ENCODE peak calls at places on chromosome 16, in eight cellular contexts. One of them, this sample, is unnamed.

GRCh38 chr16:79261461-79261860 is 339.1 kb downstream of the MAF start:
- DNase-seq in breast epithelium: no peak
- DNase-seq in gastrocnemius medialis: no peak
- DNase-seq in OCI-LY7: no peak
- DNase-seq in AG09309: no peak
- DNase-seq in AG10803: no peak
- DNase-seq in tibial artery: no peak
- DNase-seq in fibroblast of lung: no peak
- DNase-seq in this sample: no peak

GRCh38 chr16:55471448-55472097 is 7.4 kb upstream of the MMP2 start:
- DNase-seq in breast epithelium: no peak
- DNase-seq in gastrocnemius medialis: no peak
- DNase-seq in OCI-LY7: no peak
- DNase-seq in AG09309: peak
- DNase-seq in AG10803: peak
- DNase-seq in tibial artery: peak
- DNase-seq in fibroblast of lung: peak
- DNase-seq in this sample: peak

GRCh38 chr16:906296-906695 is 64.5 kb downstream of the LMF1 start:
- DNase-seq in breast epithelium: no peak
- DNase-seq in gastrocnemius medialis: no peak
- DNase-seq in OCI-LY7: no peak
- DNase-seq in AG09309: no peak
- DNase-seq in AG10803: no peak
- DNase-seq in tibial artery: no peak
- DNase-seq in fibroblast of lung: no peak
- DNase-seq in this sample: no peak

GRCh38 chr16:117381-118365 is 20.8 kb downstream of the NPRL3 start:
- DNase-seq in breast epithelium: no peak
- DNase-seq in gastrocnemius medialis: no peak
- DNase-seq in OCI-LY7: peak
- DNase-seq in AG09309: no peak
- DNase-seq in AG10803: peak
- DNase-seq in tibial artery: no peak
- DNase-seq in fibroblast of lung: peak
- DNase-seq in this sample: no peak

GRCh38 chr16:35744084-35744483 is 2284.7 kb downstream of the TP53TG3F start:
- DNase-seq in breast epithelium: no peak
- DNase-seq in gastrocnemius medialis: no peak
- DNase-seq in OCI-LY7: no peak
- DNase-seq in AG09309: no peak
- DNase-seq in AG10803: no peak
- DNase-seq in tibial artery: no peak
- DNase-seq in fibroblast of lung: no peak
- DNase-seq in this sample: no peak

GRCh38 chr16:54446639-54447038 is 160.1 kb upstream of the IRX3 start:
- DNase-seq in breast epithelium: peak
- DNase-seq in gastrocnemius medialis: peak
- DNase-seq in OCI-LY7: no peak
- DNase-seq in AG09309: peak
- DNase-seq in AG10803: peak
- DNase-seq in tibial artery: peak
- DNase-seq in fibroblast of lung: peak
- DNase-seq in this sample: peak

GRCh38 chr16:84593825-84594724 is 23.8 kb downstream of the COTL1 start:
- DNase-seq in breast epithelium: no peak
- DNase-seq in gastrocnemius medialis: no peak
- DNase-seq in OCI-LY7: peak
- DNase-seq in AG09309: no peak
- DNase-seq in AG10803: no peak
- DNase-seq in tibial artery: no peak
- DNase-seq in fibroblast of lung: peak
- DNase-seq in this sample: no peak

GRCh38 chr16:4945560-4946502 is 8.9 kb upstream of the PPL start:
- DNase-seq in breast epithelium: peak
- DNase-seq in gastrocnemius medialis: no peak
- DNase-seq in OCI-LY7: no peak
- DNase-seq in AG09309: no peak
- DNase-seq in AG10803: peak
- DNase-seq in tibial artery: peak
- DNase-seq in fibroblast of lung: peak
- DNase-seq in this sample: no peak

GRCh38 chr16:83746611-83747010 is 61.2 kb upstream of the HSBP1 start:
- DNase-seq in breast epithelium: no peak
- DNase-seq in gastrocnemius medialis: no peak
- DNase-seq in OCI-LY7: no peak
- DNase-seq in AG09309: no peak
- DNase-seq in AG10803: no peak
- DNase-seq in tibial artery: no peak
- DNase-seq in fibroblast of lung: no peak
- DNase-seq in this sample: no peak

GRCh38 chr16:69318911-69319289 is 7.8 kb downstream of the VPS4A start:
- DNase-seq in breast epithelium: no peak
- DNase-seq in gastrocnemius medialis: no peak
- DNase-seq in OCI-LY7: no peak
- DNase-seq in AG09309: no peak
- DNase-seq in AG10803: no peak
- DNase-seq in tibial artery: no peak
- DNase-seq in fibroblast of lung: no peak
- DNase-seq in this sample: no peak

GRCh38 chr16:88743693-88744519 is 37.6 kb downstream of the CTU2 start:
- DNase-seq in breast epithelium: peak
- DNase-seq in gastrocnemius medialis: peak
- DNase-seq in OCI-LY7: peak
- DNase-seq in AG09309: peak
- DNase-seq in AG10803: peak
- DNase-seq in tibial artery: peak
- DNase-seq in fibroblast of lung: peak
- DNase-seq in this sample: no peak

GRCh38 chr16:4888428-4889135 is 41.3 kb downstream of the UBN1 start:
- DNase-seq in breast epithelium: no peak
- DNase-seq in gastrocnemius medialis: no peak
- DNase-seq in OCI-LY7: no peak
- DNase-seq in AG09309: no peak
- DNase-seq in AG10803: no peak
- DNase-seq in tibial artery: no peak
- DNase-seq in fibroblast of lung: no peak
- DNase-seq in this sample: no peak

GRCh38 chr16:80197790-80198201 is 343.0 kb upstream of the DYNLRB2 start:
- DNase-seq in breast epithelium: no peak
- DNase-seq in gastrocnemius medialis: no peak
- DNase-seq in OCI-LY7: no peak
- DNase-seq in AG09309: peak
- DNase-seq in AG10803: peak
- DNase-seq in tibial artery: no peak
- DNase-seq in fibroblast of lung: peak
- DNase-seq in this sample: peak

DNA sequence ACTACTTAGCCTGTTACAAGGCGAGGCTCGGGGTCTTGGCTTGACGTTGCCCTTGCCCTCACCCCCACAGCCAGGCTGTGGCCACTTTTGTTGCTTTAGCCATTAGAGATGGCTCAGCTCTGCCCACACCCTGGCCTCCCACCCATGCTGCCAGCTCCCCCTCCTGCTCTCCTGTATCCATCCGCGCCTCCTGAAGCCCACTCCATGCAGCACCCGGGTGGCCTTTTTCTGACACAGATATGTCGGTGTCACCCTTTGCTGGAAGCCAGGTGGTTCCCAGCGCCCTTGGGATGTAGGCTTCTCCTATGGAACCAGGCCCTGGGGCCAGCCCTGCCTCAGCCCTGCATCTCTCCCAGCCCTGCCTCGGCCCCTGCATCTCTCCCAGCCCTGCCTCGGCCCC is 9.7 kb downstream of the TSC2 start:
- DNase-seq in breast epithelium: no peak
- DNase-seq in gastrocnemius medialis: no peak
- DNase-seq in OCI-LY7: no peak
- DNase-seq in AG09309: no peak
- DNase-seq in AG10803: no peak
- DNase-seq in tibial artery: no peak
- DNase-seq in fibroblast of lung: no peak
- DNase-seq in this sample: no peak
- TF ChIP-seq CTCF in breast epithelium: no peak
- TF ChIP-seq CTCF in gastrocnemius medialis: no peak
- TF ChIP-seq CTCF in OCI-LY7: no peak
- TF ChIP-seq CTCF in AG09309: no peak
- TF ChIP-seq CTCF in AG10803: no peak
- TF ChIP-seq CTCF in tibial artery: no peak
- TF ChIP-seq CTCF in fibroblast of lung: no peak
- TF ChIP-seq CTCF in this sample: no peak

GRCh38 chr16:29684671-29685070 is 5.7 kb downstream of the QPRT start:
- DNase-seq in breast epithelium: no peak
- DNase-seq in gastrocnemius medialis: no peak
- DNase-seq in OCI-LY7: no peak
- DNase-seq in AG09309: no peak
- DNase-seq in AG10803: no peak
- DNase-seq in tibial artery: no peak
- DNase-seq in fibroblast of lung: no peak
- DNase-seq in this sample: no peak
- TF ChIP-seq CTCF in breast epithelium: no peak
- TF ChIP-seq CTCF in gastrocnemius medialis: no peak
- TF ChIP-seq CTCF in OCI-LY7: no peak
- TF ChIP-seq CTCF in AG09309: no peak
- TF ChIP-seq CTCF in AG10803: no peak
- TF ChIP-seq CTCF in tibial artery: no peak
- TF ChIP-seq CTCF in fibroblast of lung: no peak
- TF ChIP-seq CTCF in this sample: no peak

GRCh38 chr16:22198547-22199293 is 7.4 kb upstream of the EEF2K start:
- DNase-seq in breast epithelium: no peak
- DNase-seq in gastrocnemius medialis: no peak
- DNase-seq in OCI-LY7: peak
- DNase-seq in AG09309: no peak
- DNase-seq in AG10803: peak
- DNase-seq in tibial artery: no peak
- DNase-seq in fibroblast of lung: peak
- DNase-seq in this sample: no peak
- TF ChIP-seq CTCF in breast epithelium: no peak
- TF ChIP-seq CTCF in gastrocnemius medialis: no peak
- TF ChIP-seq CTCF in OCI-LY7: peak
- TF ChIP-seq CTCF in AG09309: peak
- TF ChIP-seq CTCF in AG10803: peak
- TF ChIP-seq CTCF in tibial artery: no peak
- TF ChIP-seq CTCF in fibroblast of lung: no peak
- TF ChIP-seq CTCF in this sample: no peak

DNA sequence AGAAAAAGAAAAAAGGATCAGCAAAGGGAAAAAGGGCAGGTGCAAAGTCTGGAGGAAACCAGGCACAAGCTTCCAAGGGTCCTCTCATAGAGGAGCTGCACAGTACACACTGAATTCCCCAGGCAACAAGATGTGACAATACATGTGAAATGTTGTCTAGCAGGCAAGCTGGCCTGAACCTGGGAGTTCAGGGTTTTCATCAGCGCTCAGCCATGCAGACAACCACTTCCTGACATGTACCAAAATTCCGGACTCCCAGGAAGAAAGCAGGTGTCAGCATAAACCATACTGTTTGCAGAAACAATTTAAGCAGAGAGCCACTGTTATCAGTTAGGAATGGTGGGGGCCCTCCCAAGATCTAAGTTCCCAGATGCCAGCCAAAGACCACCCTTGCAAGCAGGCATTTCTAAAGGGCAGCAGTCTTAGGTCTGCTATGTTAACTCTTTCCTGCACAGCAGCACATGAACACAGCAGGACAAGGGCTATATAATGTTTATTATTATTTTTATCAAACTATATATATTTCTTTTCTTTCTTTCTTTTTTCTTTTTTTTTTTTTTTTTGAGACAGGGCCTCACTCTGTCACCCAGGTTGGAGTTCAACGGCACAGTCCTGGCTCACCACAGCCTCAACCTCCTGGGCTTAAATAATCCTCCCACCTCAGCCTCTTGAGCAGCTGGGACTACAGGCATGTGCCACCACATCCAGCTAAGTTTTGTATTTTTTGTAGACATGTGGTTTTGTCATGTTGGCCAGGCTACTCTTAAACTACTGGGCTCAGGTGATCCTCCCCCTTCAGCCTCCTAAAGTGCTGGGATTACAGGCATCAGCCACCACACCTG is 10.1 kb downstream of the TK2 start:
- DNase-seq in breast epithelium: no peak
- DNase-seq in gastrocnemius medialis: no peak
- DNase-seq in OCI-LY7: peak
- DNase-seq in AG09309: no peak
- DNase-seq in AG10803: no peak
- DNase-seq in tibial artery: no peak
- DNase-seq in fibroblast of lung: no peak
- DNase-seq in this sample: peak
- TF ChIP-seq CTCF in breast epithelium: no peak
- TF ChIP-seq CTCF in gastrocnemius medialis: no peak
- TF ChIP-seq CTCF in OCI-LY7: no peak
- TF ChIP-seq CTCF in AG09309: no peak
- TF ChIP-seq CTCF in AG10803: no peak
- TF ChIP-seq CTCF in tibial artery: no peak
- TF ChIP-seq CTCF in fibroblast of lung: no peak
- TF ChIP-seq CTCF in this sample: no peak

This sample was measured in kidney epithelial cell.